ENCODE peak calls at places on chromosome 15, in nine cellular contexts. L, E, G, P, I, U, W, J and O are unnamed samples.

GRCh38 chr15:85785887-85786777 is 8.6 kb downstream of the KLHL25 start:
- DNase-seq in L (peak; percentile 66), E (peak; percentile 80), G (peak; percentile 71), P (no peak), I (peak; percentile 58), U (peak; percentile 61), W (peak; percentile 74), J (peak; percentile 50), O (peak; percentile 67)

GRCh38 chr15:67917636-67918035 is 77.8 kb upstream of the RNU6-1 start:
- DNase-seq in L (no peak), E (no peak), G (no peak), P (no peak), I (no peak), U (no peak), W (no peak), J (no peak), O (no peak)

GRCh38 chr15:91068966-91069365 is 31.1 kb upstream of the SV2B start:
- DNase-seq in L (no peak), E (no peak), G (no peak), P (no peak), I (no peak), U (no peak), W (no peak), J (no peak), O (no peak)

GRCh38 chr15:99002226-99002625 is 5.4 kb downstream of the PGPEP1L start:
- DNase-seq in L (no peak), E (no peak), G (no peak), P (no peak), I (no peak), U (no peak), W (no peak), J (no peak), O (no peak)

GRCh38 chr15:101114610-101115009 is 137.2 kb downstream of the CHSY1 start:
- DNase-seq in L (no peak), E (no peak), G (no peak), P (no peak), I (no peak), U (no peak), W (no peak), J (no peak), O (no peak)

GRCh38 chr15:63202858-63203257 is 13.5 kb downstream of the RAB8B start:
- DNase-seq in L (no peak), E (no peak), G (no peak), P (no peak), I (no peak), U (no peak), W (no peak), J (no peak), O (no peak)

GRCh38 chr15:49675051-49675450 is 54.2 kb downstream of the DTWD1 start:
- DNase-seq in L (no peak), E (no peak), G (peak; percentile 91), P (no peak), I (peak; percentile 87), U (no peak), W (peak; percentile 78), J (peak; percentile 80), O (peak; percentile 69)

GRCh38 chr15:71296032-71296686 is 180.9 kb downstream of the THSD4 start:
- DNase-seq in L (no peak), E (no peak), G (peak; percentile 83), P (no peak), I (peak; percentile 96), U (no peak), W (no peak), J (peak; percentile 85), O (peak; percentile 86)

GRCh38 chr15:68012911-68013310 is 41.2 kb upstream of the PIAS1 start:
- DNase-seq in L (no peak), E (no peak), G (no peak), P (no peak), I (no peak), U (no peak), W (no peak), J (no peak), O (no peak)